ENCODE peak calls at places on chromosomes 12 and 14, in five cellular contexts. W is H1, M is GM12892, H is SK-N-SH, X is HepG2. T is an unnamed sample.
A peak's percentile ranks its signal among the peaks of the same experiment; 100 is the strongest.

GRCh38 chr12:44465139-44465538 is 411.0 kb downstream of the NELL2 start:
- DNase-seq in W (no peak), M (no peak), H (no peak), X (no peak), T (no peak)

GRCh38 chr12:44875954-44876553 is at the start of gene NELL2:
- DNase-seq in W (peak; percentile 83), M (peak; percentile 46), H (peak; percentile 83), X (no peak), T (peak; percentile 55)

GRCh38 chr12:67182551-67182950 is 86.6 kb upstream of the CAND1 start:
- DNase-seq in W (no peak), M (no peak), H (no peak), X (no peak), T (no peak)

GRCh38 chr14:24960816-24961215 is 89.1 kb downstream of the STXBP6 start:
- DNase-seq in W (no peak), M (no peak), H (no peak), X (no peak), T (no peak)

GRCh38 chr14:66758031-66758613 is 250.2 kb downstream of the GPHN start:
- DNase-seq in W (no peak), M (no peak), H (no peak), X (peak; percentile 50), T (no peak)

GRCh38 chr14:20652996-20653975 is 11.8 kb upstream of the OR6S1 start:
- DNase-seq in W (peak; percentile 94), M (no peak), H (no peak), X (peak; percentile 32), T (no peak)

GRCh38 chr14:32507029-32507984 is 178.2 kb downstream of the AKAP6 start:
- DNase-seq in W (no peak), M (no peak), H (no peak), X (no peak), T (no peak)

GRCh38 chr12:108373111-108373510 is 34.0 kb upstream of the CMKLR1 start:
- DNase-seq in W (peak; percentile 71), M (no peak), H (no peak), X (no peak), T (no peak)

GRCh38 chr12:124053855-124054254 is 80.8 kb downstream of the ZNF664 start:
- DNase-seq in W (peak; percentile 61), M (no peak), H (peak; percentile 44), X (peak; percentile 52), T (no peak)

GRCh38 chr12:93979189-93979588 is 169.2 kb upstream of the PLXNC1 start:
- DNase-seq in W (no peak), M (no peak), H (no peak), X (no peak), T (no peak)

GRCh38 chr12:58425481-58426392 is 484.4 kb downstream of the ATP23 start:
- DNase-seq in W (no peak), M (no peak), H (no peak), X (peak; percentile 37), T (no peak)

GRCh38 chr14:60777856-60778578 is 43.5 kb downstream of the MNAT1 start:
- DNase-seq in W (no peak), M (no peak), H (no peak), X (no peak), T (no peak)

GRCh38 chr12:97573901-97574300 is 111.3 kb downstream of the RMST start:
- DNase-seq in W (no peak), M (no peak), H (no peak), X (no peak), T (no peak)

GRCh38 chr14:44300911-44301310 is 206.2 kb downstream of the FSCB start:
- DNase-seq in W (no peak), M (no peak), H (no peak), X (no peak), T (no peak)

GRCh38 chr14:71452535-71452934 is 479.7 kb upstream of the RGS6 start:
- DNase-seq in W (no peak), M (no peak), H (no peak), X (no peak), T (no peak)

GRCh38 chr12:121697093-121697698 is 15.4 kb upstream of the TMEM120B start:
- DNase-seq in W (no peak), M (no peak), H (peak; percentile 51), X (peak; percentile 53), T (peak; percentile 26)

GRCh38 chr12:128916425-128916824 is 63.1 kb downstream of the GLT1D1 start:
- DNase-seq in W (no peak), M (no peak), H (no peak), X (no peak), T (no peak)

GRCh38 chr12:88266851-88267360 is 124.8 kb downstream of the TMTC3 start:
- DNase-seq in W (no peak), M (no peak), H (no peak), X (no peak), T (no peak)

GRCh38 chr12:85191-85666 is 18.7 kb downstream of the IQSEC3 start:
- DNase-seq in W (no peak), M (no peak), H (no peak), X (no peak), T (no peak)
- TF ChIP-seq TAF1 in W (no peak), M (no peak), H (no peak), X (no peak), T (no peak)

GRCh38 chr12:2052861-2053674 is at the start of gene CACNA1C:
- DNase-seq in W (peak; percentile 72), M (no peak), H (peak; percentile 93), X (no peak), T (peak; percentile 51)
- TF ChIP-seq POLR2AphosphoS5 in W (no peak), M (no peak), H (no peak), X (no peak), T (no peak)

GRCh38 chr14:89027097-89027740 is 202.8 kb downstream of the TTC8 start:
- DNase-seq in W (peak; percentile 89), M (peak; percentile 92), H (no peak), X (peak; percentile 21), T (peak; percentile 94)

GRCh38 chr14:89022274-89022673 is 197.8 kb downstream of the TTC8 start:
- DNase-seq in W (no peak), M (no peak), H (no peak), X (no peak), T (no peak)

GRCh38 chr14:89028462-89029134 is 204.1 kb downstream of the TTC8 start:
- DNase-seq in W (no peak), M (no peak), H (no peak), X (no peak), T (no peak)

GRCh38 chr14:89024691-89025090 is 200.2 kb downstream of the TTC8 start:
- DNase-seq in W (no peak), M (no peak), H (no peak), X (no peak), T (no peak)

GRCh38 chr14:89025581-89026236 is 201.3 kb downstream of the TTC8 start:
- DNase-seq in W (no peak), M (no peak), H (no peak), X (no peak), T (no peak)
- TF ChIP-seq TAF1 in W (no peak), M (no peak), H (no peak), X (no peak), T (no peak)

GRCh38 chr12:26011099-26011498 is 52.6 kb downstream of the RASSF8 start:
- DNase-seq in W (no peak), M (no peak), H (no peak), X (no peak), T (no peak)
- TF ChIP-seq POLR2AphosphoS5 in W (no peak), M (no peak), H (no peak), X (no peak), T (no peak)

GRCh38 chr14:73634333-73634833 is 10.4 kb upstream of the DNAL1 start:
- DNase-seq in W (peak; percentile 93), M (no peak), H (peak; percentile 16), X (no peak), T (peak; percentile 22)
- TF ChIP-seq TAF1 in W (peak; percentile 58), M (no peak), H (no peak), X (no peak), T (no peak)

GRCh38 chr12:5135126-5135525 is 91.4 kb downstream of the KCNA5 start:
- DNase-seq in W (no peak), M (no peak), H (no peak), X (no peak), T (no peak)

GRCh38 chr12:5140190-5140589 is 96.5 kb downstream of the KCNA5 start:
- DNase-seq in W (no peak), M (no peak), H (no peak), X (no peak), T (no peak)

GRCh38 chr12:5138845-5139244 is 95.2 kb downstream of the KCNA5 start:
- DNase-seq in W (no peak), M (no peak), H (no peak), X (no peak), T (no peak)

GRCh38 chr12:5139751-5140150 is 96.1 kb downstream of the KCNA5 start:
- DNase-seq in W (no peak), M (no peak), H (no peak), X (no peak), T (no peak)

GRCh38 chr12:5138256-5138655 is 94.6 kb downstream of the KCNA5 start:
- DNase-seq in W (no peak), M (no peak), H (no peak), X (no peak), T (no peak)
- TF ChIP-seq POLR2AphosphoS5 in W (no peak), M (no peak), H (no peak), X (no peak), T (no peak)

GRCh38 chr14:92135269-92135668 is 13.5 kb downstream of the CPSF2 start:
- DNase-seq in W (no peak), M (no peak), H (peak; percentile 22), X (peak; percentile 31), T (no peak)
- TF ChIP-seq TAF1 in W (no peak), M (no peak), H (no peak), X (no peak), T (no peak)

T was measured in GM12891.